ENCODE peak calls at places on chromosomes 11 and 22, in ten cellular contexts. Z is A549, P is tibial nerve, U is HCT116, B is Peyer's patch, E is IMR-90, K is breast epithelium, C is heart left ventricle, M is NB4, L is testis. D is an unnamed sample.

GRCh38 chr22:23218867-23219251 is 38.5 kb downstream of the BCR start:
- DNase-seq in M (peak; percentile 81), C (peak; percentile 69), K (no peak), E (peak; percentile 62), Z (no peak), L (no peak), B (peak; percentile 58), P (no peak), U (no peak), D (no peak)

GRCh38 chr11:1293619-1294015 is 15.8 kb downstream of the TOLLIP start:
- DNase-seq in C (peak; percentile 28), M (no peak), P (no peak), Z (peak; percentile 53), B (peak; percentile 70), K (no peak), L (peak; percentile 63), E (no peak), U (no peak), D (no peak)

GRCh38 chr11:60338053-60338452 is 11.0 kb downstream of the MS4A6E start:
- DNase-seq in Z (no peak), K (no peak), U (no peak), L (no peak), E (no peak), B (no peak), M (no peak), P (no peak), C (no peak), D (no peak)

GRCh38 chr11:45053736-45054446 is 92.5 kb upstream of the PRDM11 start:
- DNase-seq in C (no peak), E (no peak), K (no peak), P (no peak), U (no peak), L (no peak), B (no peak), M (no peak), Z (no peak), D (no peak)

GRCh38 chr11:66543263-66544107 is 2.4 kb downstream of the ZDHHC24 start:
- DNase-seq in K (no peak), L (peak; percentile 47), E (peak; percentile 57), P (no peak), C (peak; percentile 44), M (no peak), Z (no peak), B (no peak), U (no peak), D (no peak)

GRCh38 chr22:44870021-44870420 is 117.6 kb downstream of the ARHGAP8 start:
- DNase-seq in C (no peak), L (no peak), M (peak; percentile 51), B (peak; percentile 36), Z (peak; percentile 63), E (peak; percentile 49), K (no peak), U (peak; percentile 19), P (no peak), D (no peak)

GRCh38 chr11:71325418-71326327 is 73.3 kb upstream of the SHANK2 start:
- DNase-seq in L (no peak), M (no peak), U (no peak), P (no peak), K (peak; percentile 61), Z (no peak), C (no peak), B (peak; percentile 15), E (no peak), D (peak; percentile 48)

GRCh38 chr11:74672956-74673895 is 58.0 kb downstream of the CHRDL2 start:
- DNase-seq in L (peak; percentile 46), B (peak; percentile 50), M (peak; percentile 29), Z (peak; percentile 98), C (peak; percentile 87), E (peak; percentile 100), P (peak; percentile 30), U (no peak), K (peak; percentile 45), D (peak; percentile 93)

GRCh38 chr11:105202422-105202821 is 62.9 kb upstream of the CARD18 start:
- DNase-seq in K (no peak), B (no peak), Z (no peak), L (no peak), M (no peak), E (no peak), P (no peak), U (no peak), C (no peak), D (no peak)

GRCh38 chr22:29096736-29097669 is 24.2 kb downstream of the KREMEN1 start:
- DNase-seq in C (peak; percentile 39), K (no peak), U (no peak), L (peak; percentile 84), M (no peak), Z (no peak), P (no peak), E (peak; percentile 30), B (no peak), D (no peak)

GRCh38 chr11:108593910-108594434 is 404 bp upstream of the EXPH5 start:
- DNase-seq in U (no peak), E (no peak), B (no peak), P (no peak), C (no peak), M (no peak), Z (no peak), K (no peak), L (no peak), D (no peak)

GRCh38 chr11:47132981-47133380 is 43.7 kb downstream of the ARFGAP2 start:
- DNase-seq in B (no peak), U (no peak), P (no peak), E (no peak), C (no peak), K (no peak), M (no peak), Z (no peak), L (no peak), D (no peak)

GRCh38 chr22:33426451-33426850 is 368.3 kb upstream of the SYN3 start:
- DNase-seq in U (no peak), P (no peak), M (no peak), Z (no peak), K (no peak), B (no peak), E (peak; percentile 12), L (no peak), C (no peak), D (no peak)

DNA sequence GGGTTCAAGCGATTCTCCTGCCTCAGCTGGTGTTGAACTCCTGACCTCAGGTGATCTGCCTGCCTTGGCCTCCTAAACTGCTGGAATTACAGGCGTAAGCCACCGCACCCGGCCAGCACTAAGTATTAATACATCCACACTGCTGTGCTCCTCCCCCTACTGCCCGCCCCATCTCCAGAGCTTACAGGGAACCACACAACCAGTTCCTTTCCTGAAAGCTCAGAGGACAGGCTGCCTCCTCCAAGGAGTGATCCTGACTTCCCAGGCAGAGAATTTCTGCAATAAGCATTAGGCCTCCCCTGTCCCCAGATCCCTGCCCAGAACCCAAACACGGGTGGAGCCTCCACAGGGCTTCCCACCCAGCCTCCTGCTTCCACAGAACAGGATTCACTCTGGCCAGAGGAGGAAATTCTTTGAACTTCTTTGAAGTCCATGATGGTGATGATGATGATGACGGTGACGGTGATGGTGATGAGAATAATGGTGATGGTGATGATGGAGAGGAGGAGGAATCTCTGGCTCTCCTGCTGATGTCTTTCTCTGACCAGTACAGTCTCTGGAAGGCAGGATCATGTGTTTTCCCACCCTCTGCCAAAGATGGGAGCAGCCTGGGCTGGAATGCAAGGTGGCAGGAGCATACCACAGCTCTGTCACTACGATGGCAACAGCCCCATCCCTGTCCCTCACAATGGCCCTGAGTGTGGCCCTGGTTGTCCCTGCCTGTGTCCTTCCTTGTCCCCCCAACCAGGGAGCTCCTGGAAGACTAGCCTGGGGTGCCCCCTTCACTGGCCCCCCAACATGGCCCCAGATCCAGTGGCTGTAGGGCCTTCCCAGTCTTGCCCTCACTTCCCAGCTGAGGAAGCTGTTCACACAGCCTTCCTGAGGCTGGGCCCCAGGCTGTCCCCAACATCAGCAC is 33.5 kb upstream of the CSNK1E start:
- DNase-seq in E (no peak), Z (no peak), P (no peak), B (no peak), U (no peak), M (no peak), C (no peak), L (no peak), K (no peak), D (peak; percentile 40)
- TF ChIP-seq POLR2A in E (no peak), Z (no peak), P (no peak), B (no peak), U (no peak), M (no peak), C (no peak), L (no peak), K (no peak), D (no peak)

GRCh38 chr11:83827940-83828554 is 541.9 kb upstream of the CCDC90B start:
- DNase-seq in E (peak; percentile 52), C (no peak), B (no peak), M (peak; percentile 68), L (no peak), U (peak; percentile 18), Z (peak; percentile 40), P (no peak), K (no peak), D (no peak)
- H3K4me3 ChIP-seq in E (peak overlapping the region; percentile 29), C (peak overlapping the region; percentile 8), B (no peak overlapping the region), M (no peak overlapping the region), L (no peak overlapping the region), U (no peak overlapping the region), Z (no peak overlapping the region), P (no peak overlapping the region), K (peak overlapping the region; percentile 39), D (peak overlapping the region; percentile 36)

GRCh38 chr22:37803636-37804371 is 3.9 kb upstream of the GCAT start:
- DNase-seq in C (no peak), L (peak; percentile 34), Z (no peak), M (no peak), P (no peak), E (no peak), U (no peak), K (no peak), B (no peak), D (no peak)

GRCh38 chr22:37805878-37806277 is 1.9 kb upstream of the GCAT start:
- DNase-seq in U (no peak), Z (no peak), M (no peak), P (no peak), B (no peak), E (no peak), L (no peak), K (no peak), C (no peak), D (no peak)

GRCh38 chr22:37806409-37807338 is 1.1 kb upstream of the GCAT start:
- DNase-seq in C (no peak), E (peak; percentile 52), P (no peak), L (peak; percentile 49), B (no peak), Z (peak; percentile 32), M (peak; percentile 41), K (peak; percentile 48), U (no peak), D (peak; percentile 75)

GRCh38 chr22:37804502-37804885 is 3.2 kb upstream of the GCAT start:
- DNase-seq in E (no peak), P (no peak), M (no peak), L (no peak), B (peak; percentile 55), C (no peak), K (no peak), U (no peak), Z (no peak), D (no peak)

GRCh38 chr22:37804886-37805857 is 2.6 kb upstream of the GCAT start:
- DNase-seq in Z (peak; percentile 87), K (peak; percentile 90), C (peak; percentile 93), U (peak; percentile 67), B (peak; percentile 97), L (peak; percentile 92), E (peak; percentile 70), M (peak; percentile 78), P (peak; percentile 90), D (peak; percentile 96)
- TF ChIP-seq POLR2A in Z (peak; percentile 71), K (peak; percentile 89), C (no peak), U (peak; percentile 94), B (peak; percentile 95), L (peak; percentile 53), E (peak; percentile 90), M (no peak), P (no peak), D (peak; percentile 96)

GRCh38 chr11:122441702-122442092 is 213.8 kb upstream of the UBASH3B start:
- DNase-seq in Z (no peak), E (no peak), B (no peak), M (no peak), P (no peak), C (no peak), L (no peak), U (no peak), K (no peak), D (no peak)
- H3K4me3 ChIP-seq in Z (peak overlapping the region; percentile 52), E (peak overlapping the region; percentile 36), B (peak overlapping the region; percentile 45), M (no peak overlapping the region), P (peak overlapping the region; percentile 48), C (peak overlapping the region; percentile 58), L (peak overlapping the region; percentile 48), U (no peak overlapping the region), K (peak overlapping the region; percentile 63), D (peak overlapping the region; percentile 49)

D was measured in sigmoid colon.